ENCODE peak calls at places on chromosomes 16 and 17, in seven cellular contexts. B is psoas muscle, T is AG09309, M is BE2C, N is neural crest cell, F is esophagus squamous epithelium, K is endothelial cell. X is an unnamed sample.

GRCh38 chr17:50210249-50211225 is 9.1 kb upstream of the COL1A1 start:
- DNase-seq in N (peak; percentile 50), T (peak; percentile 91), M (peak; percentile 89), B (peak; percentile 76), K (no peak), F (no peak), X (peak; percentile 96)

GRCh38 chr17:32504166-32504990 is 17.6 kb downstream of the CDK5R1 start:
- DNase-seq in N (no peak), B (peak; percentile 55), F (no peak), K (no peak), T (no peak), M (no peak), X (no peak)

GRCh38 chr17:28326114-28326513 is 7.1 kb downstream of the TMEM97 start:
- DNase-seq in B (no peak), M (no peak), T (no peak), F (no peak), N (no peak), K (no peak), X (peak; percentile 36)

GRCh38 chr17:72657467-72658317 is 434.8 kb downstream of the SLC39A11 start:
- DNase-seq in B (no peak), M (no peak), K (no peak), T (no peak), N (no peak), F (no peak), X (no peak)

GRCh38 chr17:77392376-77393273 is 251.9 kb downstream of the SEC14L1 start:
- DNase-seq in M (no peak), K (peak; percentile 35), N (no peak), F (no peak), B (peak; percentile 58), T (no peak), X (no peak)

GRCh38 chr17:58694302-58694701 is 1.9 kb downstream of the RAD51C start:
- DNase-seq in F (no peak), K (no peak), N (no peak), M (no peak), T (no peak), B (no peak), X (no peak)

GRCh38 chr16:25006504-25007055 is 8.6 kb downstream of the ARHGAP17 start:
- DNase-seq in B (no peak), T (no peak), F (no peak), N (no peak), K (no peak), M (peak; percentile 41), X (no peak)

GRCh38 chr17:36104601-36105000 is 974 bp downstream of the CCL4 start:
- DNase-seq in B (no peak), F (no peak), T (no peak), N (no peak), M (no peak), K (no peak), X (no peak)

GRCh38 chr16:75092777-75093176 is 23.8 kb downstream of the LDHD start:
- DNase-seq in K (no peak), B (no peak), T (no peak), N (no peak), M (no peak), F (no peak), X (no peak)

GRCh38 chr17:41500131-41500911 is 5.1 kb downstream of the KRT13 start:
- DNase-seq in K (no peak), N (no peak), M (no peak), F (no peak), T (no peak), B (no peak), X (no peak)

GRCh38 chr17:16922386-16923096 is 49.4 kb downstream of the TNFRSF13B start:
- DNase-seq in F (no peak), B (no peak), M (no peak), K (no peak), N (no peak), T (no peak), X (no peak)
- TF ChIP-seq CTCF in F (no peak), B (no peak), M (peak; percentile 13), K (no peak), N (no peak), T (peak; percentile 11), X (no peak)

GRCh38 chr16:3490911-3491629 is 4.2 kb downstream of the C16orf90 start:
- DNase-seq in N (no peak), K (no peak), T (no peak), F (no peak), B (no peak), M (peak; percentile 63), X (no peak)
- TF ChIP-seq CTCF in N (no peak), K (no peak), T (no peak), F (no peak), B (no peak), M (peak; percentile 24), X (no peak)

DNA sequence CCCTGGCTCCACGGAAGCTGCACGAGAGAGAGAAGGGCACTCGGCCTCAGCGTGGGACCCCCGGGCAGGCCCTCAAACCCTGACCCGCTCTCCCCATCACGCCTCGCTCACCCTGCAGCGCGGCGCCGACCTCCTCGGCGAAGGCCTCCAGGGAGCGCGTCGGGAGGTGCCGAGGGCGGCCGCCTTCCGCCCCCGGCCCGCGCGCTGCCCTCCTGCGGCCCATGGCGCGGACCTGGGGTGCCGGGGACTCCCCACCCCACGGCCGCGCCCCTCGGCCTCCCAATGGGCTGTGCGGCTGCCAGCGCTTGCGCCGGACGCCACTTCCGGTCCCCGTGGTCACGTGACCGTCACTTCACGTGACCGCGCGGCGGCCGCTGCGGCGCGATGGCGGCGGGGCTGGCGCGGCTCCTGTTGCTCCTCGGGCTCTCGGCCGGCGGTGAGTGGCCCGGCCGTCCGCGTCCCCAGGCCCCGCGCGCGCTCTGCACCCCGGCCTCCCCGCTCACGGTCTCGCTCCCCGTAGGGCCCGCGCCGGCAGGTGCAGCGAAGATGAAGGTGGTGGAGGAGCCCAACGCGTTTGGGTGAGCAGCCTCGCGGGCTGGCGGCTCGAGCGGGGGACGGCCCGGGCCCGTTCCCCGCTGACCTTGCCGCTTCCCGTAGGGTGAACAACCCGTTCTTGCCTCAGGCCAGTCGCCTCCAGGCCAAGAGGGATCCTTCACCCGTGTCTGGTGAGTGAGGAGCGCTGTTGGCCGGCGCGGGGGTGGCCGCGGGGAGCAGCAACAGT is at the start of the genes GNPTG and TSR3:
- DNase-seq in B (peak; percentile 89), N (peak; percentile 80), T (peak; percentile 69), K (peak; percentile 83), F (peak; percentile 21), M (peak; percentile 86), X (peak; percentile 95)
- TF ChIP-seq CTCF in B (no peak), N (no peak), T (no peak), K (no peak), F (peak; percentile 45), M (no peak), X (no peak)

GRCh38 chr16:82639666-82640336 is 13.0 kb downstream of the CDH13 start:
- DNase-seq in K (peak; percentile 76), T (no peak), M (peak; percentile 41), N (peak; percentile 72), B (peak; percentile 56), F (no peak), X (no peak)

GRCh38 chr16:82643936-82644630 is 17.3 kb downstream of the CDH13 start:
- DNase-seq in T (no peak), B (no peak), N (no peak), F (no peak), K (no peak), M (no peak), X (no peak)

GRCh38 chr16:82643136-82643535 is 16.4 kb downstream of the CDH13 start:
- DNase-seq in B (no peak), M (no peak), N (no peak), K (no peak), T (no peak), F (no peak), X (no peak)

GRCh38 chr16:82639263-82639662 is 12.5 kb downstream of the CDH13 start:
- DNase-seq in F (no peak), N (no peak), T (no peak), K (no peak), M (no peak), B (no peak), X (no peak)

GRCh38 chr16:82641336-82641984 is 14.7 kb downstream of the CDH13 start:
- DNase-seq in K (no peak), M (no peak), F (no peak), B (no peak), N (no peak), T (no peak), X (no peak)
- TF ChIP-seq CTCF in K (no peak), M (no peak), F (no peak), B (peak; percentile 37), N (no peak), T (peak; percentile 54), X (peak; percentile 60)

DNA sequence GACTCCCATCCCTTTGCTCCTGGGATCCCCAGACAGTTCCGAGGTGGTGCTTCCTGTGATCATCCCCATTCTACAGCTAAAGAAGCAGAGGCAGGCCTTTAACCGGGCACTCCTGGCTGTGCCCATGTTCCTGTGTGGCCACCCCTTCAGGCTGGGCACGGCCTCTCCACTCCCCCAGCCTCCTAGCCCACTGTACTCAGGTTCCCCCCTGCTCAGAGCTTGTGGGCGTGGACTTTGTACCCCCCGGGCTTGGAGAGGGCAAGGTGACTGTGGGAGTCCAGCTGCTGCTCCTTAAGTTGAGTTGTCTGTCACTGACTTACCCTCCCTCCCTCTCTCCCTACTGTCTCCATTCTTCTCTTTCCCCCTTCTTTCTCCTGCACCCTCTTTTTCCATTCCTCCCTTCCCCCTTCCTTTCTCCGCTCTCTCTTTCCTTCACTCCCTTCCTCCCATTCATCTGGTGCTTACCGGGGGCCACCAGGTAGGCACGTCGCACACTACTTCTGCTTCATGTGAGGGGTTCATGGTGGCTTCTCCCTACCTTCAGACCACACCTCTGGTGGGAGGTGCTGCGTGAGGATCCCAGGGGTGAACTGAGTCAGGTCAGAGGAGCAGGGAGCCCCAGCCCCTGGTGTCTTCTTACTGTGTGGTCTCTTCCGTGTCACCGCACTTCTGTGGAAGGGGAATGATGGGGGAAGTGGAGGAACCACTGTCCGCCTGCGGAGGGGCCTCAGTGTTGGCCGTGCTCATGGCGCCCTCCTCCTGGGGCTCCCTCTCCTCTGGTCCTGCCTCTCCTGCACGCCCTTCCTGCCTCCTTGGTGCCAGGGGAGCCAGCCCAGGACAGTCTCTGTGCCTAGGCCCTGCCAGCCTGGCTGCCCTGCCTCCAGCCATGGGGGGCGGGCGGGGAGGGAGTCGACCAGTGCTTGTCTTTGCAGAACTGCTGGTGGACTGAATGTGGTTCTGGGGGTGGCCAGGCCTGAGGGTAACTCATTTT is 29.7 kb downstream of the CMIP start:
- DNase-seq in K (no peak), B (no peak), M (no peak), N (no peak), F (no peak), T (no peak), X (no peak)
- TF ChIP-seq CTCF in K (no peak), B (no peak), M (no peak), N (no peak), F (no peak), T (no peak), X (no peak)

X was measured in osteocyte.